ENCODE peak calls at places on chromosomes 5 and 9, in ten cellular contexts. One of them, this sample, is unnamed.
A peak's percentile ranks its signal among the peaks of the same experiment; 100 is the strongest.

GRCh38 chr9:122125158-122125890 is 32.2 kb upstream of the TTLL11 start:
- DNase-seq in body of pancreas: peak; percentile 80
- DNase-seq in lower lobe of right lung: peak; percentile 81
- DNase-seq in AG09309: peak; percentile 20
- DNase-seq in endothelial cell: peak; percentile 93
- DNase-seq in transverse colon: peak; percentile 81
- DNase-seq in GM12865: peak; percentile 75
- DNase-seq in left ventricle myocardium inferior: peak; percentile 80
- DNase-seq in OCI-LY7: peak; percentile 74
- DNase-seq in AG09319: peak; percentile 44
- DNase-seq in this sample: peak; percentile 50

GRCh38 chr5:148186248-148187003 is 16.4 kb upstream of the SPINK6 start:
- DNase-seq in lower lobe of right lung: no peak
- DNase-seq in endothelial cell: no peak
- DNase-seq in AG09319: no peak
- DNase-seq in left ventricle myocardium inferior: no peak
- DNase-seq in GM12865: peak; percentile 14
- DNase-seq in OCI-LY7: no peak
- DNase-seq in body of pancreas: no peak
- DNase-seq in AG09309: peak; percentile 81
- DNase-seq in transverse colon: no peak
- DNase-seq in this sample: peak; percentile 83

GRCh38 chr5:60355181-60355580 is 344.8 kb downstream of the DEPDC1B start:
- DNase-seq in left ventricle myocardium inferior: no peak
- DNase-seq in endothelial cell: no peak
- DNase-seq in OCI-LY7: no peak
- DNase-seq in body of pancreas: no peak
- DNase-seq in AG09319: no peak
- DNase-seq in AG09309: no peak
- DNase-seq in transverse colon: no peak
- DNase-seq in lower lobe of right lung: no peak
- DNase-seq in GM12865: no peak
- DNase-seq in this sample: no peak

GRCh38 chr5:16179511-16179935 is at the start of gene MARCHF11:
- DNase-seq in endothelial cell: peak; percentile 36
- DNase-seq in left ventricle myocardium inferior: no peak
- DNase-seq in lower lobe of right lung: no peak
- DNase-seq in GM12865: no peak
- DNase-seq in transverse colon: no peak
- DNase-seq in AG09319: no peak
- DNase-seq in AG09309: no peak
- DNase-seq in body of pancreas: no peak
- DNase-seq in OCI-LY7: no peak
- DNase-seq in this sample: no peak

GRCh38 chr5:15105799-15106393 is 234.3 kb upstream of the ANKH start:
- DNase-seq in left ventricle myocardium inferior: no peak
- DNase-seq in transverse colon: peak; percentile 37
- DNase-seq in lower lobe of right lung: no peak
- DNase-seq in OCI-LY7: peak; percentile 54
- DNase-seq in GM12865: peak; percentile 56
- DNase-seq in endothelial cell: peak; percentile 56
- DNase-seq in body of pancreas: peak; percentile 24
- DNase-seq in AG09319: peak; percentile 16
- DNase-seq in AG09309: peak; percentile 21
- DNase-seq in this sample: peak; percentile 33

GRCh38 chr5:142680605-142681259 is 5.2 kb downstream of the FGF1 start:
- DNase-seq in lower lobe of right lung: no peak
- DNase-seq in body of pancreas: peak; percentile 87
- DNase-seq in OCI-LY7: no peak
- DNase-seq in left ventricle myocardium inferior: no peak
- DNase-seq in endothelial cell: no peak
- DNase-seq in transverse colon: peak; percentile 59
- DNase-seq in GM12865: no peak
- DNase-seq in AG09319: no peak
- DNase-seq in AG09309: no peak
- DNase-seq in this sample: no peak

GRCh38 chr9:25602366-25603044 is 75.7 kb downstream of the TUSC1 start:
- DNase-seq in GM12865: no peak
- DNase-seq in AG09319: no peak
- DNase-seq in lower lobe of right lung: no peak
- DNase-seq in endothelial cell: no peak
- DNase-seq in AG09309: no peak
- DNase-seq in left ventricle myocardium inferior: no peak
- DNase-seq in OCI-LY7: no peak
- DNase-seq in body of pancreas: no peak
- DNase-seq in transverse colon: no peak
- DNase-seq in this sample: no peak

GRCh38 chr5:140978260-140978659 is 12.0 kb downstream of the PCDHAC2 start:
- DNase-seq in transverse colon: no peak
- DNase-seq in left ventricle myocardium inferior: no peak
- DNase-seq in lower lobe of right lung: peak; percentile 46
- DNase-seq in endothelial cell: no peak
- DNase-seq in OCI-LY7: no peak
- DNase-seq in AG09309: no peak
- DNase-seq in AG09319: no peak
- DNase-seq in GM12865: no peak
- DNase-seq in body of pancreas: no peak
- DNase-seq in this sample: no peak

GRCh38 chr5:53568868-53569267 is 8.4 kb downstream of the NDUFS4 start:
- DNase-seq in endothelial cell: no peak
- DNase-seq in GM12865: no peak
- DNase-seq in AG09309: peak; percentile 17
- DNase-seq in AG09319: no peak
- DNase-seq in transverse colon: no peak
- DNase-seq in OCI-LY7: no peak
- DNase-seq in left ventricle myocardium inferior: no peak
- DNase-seq in lower lobe of right lung: no peak
- DNase-seq in body of pancreas: no peak
- DNase-seq in this sample: no peak

GRCh38 chr9:127950513-127951210 is 13.0 kb upstream of the DPM2 start:
- DNase-seq in transverse colon: no peak
- DNase-seq in left ventricle myocardium inferior: peak; percentile 65
- DNase-seq in endothelial cell: no peak
- DNase-seq in GM12865: no peak
- DNase-seq in OCI-LY7: no peak
- DNase-seq in AG09319: no peak
- DNase-seq in body of pancreas: peak; percentile 86
- DNase-seq in lower lobe of right lung: no peak
- DNase-seq in AG09309: no peak
- DNase-seq in this sample: no peak

GRCh38 chr5:151148583-151148982 is 9.0 kb downstream of the ANXA6 start:
- DNase-seq in left ventricle myocardium inferior: no peak
- DNase-seq in OCI-LY7: no peak
- DNase-seq in GM12865: no peak
- DNase-seq in body of pancreas: no peak
- DNase-seq in AG09309: no peak
- DNase-seq in transverse colon: no peak
- DNase-seq in AG09319: no peak
- DNase-seq in endothelial cell: no peak
- DNase-seq in lower lobe of right lung: no peak
- DNase-seq in this sample: no peak

GRCh38 chr5:94911285-94911684 is 292.8 kb downstream of the SLF1 start:
- DNase-seq in AG09319: no peak
- DNase-seq in transverse colon: no peak
- DNase-seq in GM12865: peak; percentile 14
- DNase-seq in body of pancreas: no peak
- DNase-seq in left ventricle myocardium inferior: no peak
- DNase-seq in AG09309: no peak
- DNase-seq in OCI-LY7: no peak
- DNase-seq in endothelial cell: no peak
- DNase-seq in lower lobe of right lung: no peak
- DNase-seq in this sample: no peak

GRCh38 chr5:38601843-38602424 is 45.5 kb upstream of the LIFR start:
- DNase-seq in AG09309: no peak
- DNase-seq in AG09319: no peak
- DNase-seq in body of pancreas: no peak
- DNase-seq in GM12865: no peak
- DNase-seq in left ventricle myocardium inferior: no peak
- DNase-seq in transverse colon: no peak
- DNase-seq in endothelial cell: no peak
- DNase-seq in lower lobe of right lung: no peak
- DNase-seq in OCI-LY7: no peak
- DNase-seq in this sample: no peak

GRCh38 chr5:55036477-55036876 is 12.4 kb downstream of the GZMK start:
- DNase-seq in OCI-LY7: no peak
- DNase-seq in endothelial cell: no peak
- DNase-seq in AG09309: peak; percentile 8
- DNase-seq in transverse colon: no peak
- DNase-seq in AG09319: no peak
- DNase-seq in GM12865: no peak
- DNase-seq in lower lobe of right lung: no peak
- DNase-seq in left ventricle myocardium inferior: no peak
- DNase-seq in body of pancreas: no peak
- DNase-seq in this sample: peak; percentile 48

GRCh38 chr5:74316064-74316586 is 324.4 kb downstream of the ENC1 start:
- DNase-seq in endothelial cell: no peak
- DNase-seq in GM12865: peak; percentile 61
- DNase-seq in body of pancreas: peak; percentile 44
- DNase-seq in transverse colon: no peak
- DNase-seq in left ventricle myocardium inferior: no peak
- DNase-seq in OCI-LY7: no peak
- DNase-seq in AG09319: peak; percentile 64
- DNase-seq in lower lobe of right lung: no peak
- DNase-seq in AG09309: peak; percentile 89
- DNase-seq in this sample: peak; percentile 74

GRCh38 chr5:155416765-155417164 is 403.2 kb downstream of the KIF4B start:
- DNase-seq in AG09309: no peak
- DNase-seq in transverse colon: no peak
- DNase-seq in endothelial cell: no peak
- DNase-seq in left ventricle myocardium inferior: no peak
- DNase-seq in body of pancreas: no peak
- DNase-seq in GM12865: no peak
- DNase-seq in OCI-LY7: no peak
- DNase-seq in lower lobe of right lung: no peak
- DNase-seq in AG09319: no peak
- DNase-seq in this sample: no peak

GRCh38 chr9:2324742-2325141 is 296.8 kb upstream of the VLDLR start:
- DNase-seq in endothelial cell: no peak
- DNase-seq in OCI-LY7: no peak
- DNase-seq in GM12865: no peak
- DNase-seq in AG09309: no peak
- DNase-seq in transverse colon: no peak
- DNase-seq in left ventricle myocardium inferior: no peak
- DNase-seq in body of pancreas: no peak
- DNase-seq in lower lobe of right lung: no peak
- DNase-seq in AG09319: no peak
- DNase-seq in this sample: no peak

GRCh38 chr5:164119806-164120440 is 614.5 kb downstream of the MAT2B start:
- DNase-seq in endothelial cell: no peak
- DNase-seq in GM12865: peak; percentile 53
- DNase-seq in OCI-LY7: no peak
- DNase-seq in body of pancreas: no peak
- DNase-seq in transverse colon: no peak
- DNase-seq in lower lobe of right lung: no peak
- DNase-seq in left ventricle myocardium inferior: no peak
- DNase-seq in AG09319: no peak
- DNase-seq in AG09309: no peak
- DNase-seq in this sample: no peak

GRCh38 chr9:77827104-77827784 is 179.1 kb upstream of the GNA14 start:
- DNase-seq in body of pancreas: no peak
- DNase-seq in left ventricle myocardium inferior: no peak
- DNase-seq in lower lobe of right lung: no peak
- DNase-seq in AG09319: no peak
- DNase-seq in OCI-LY7: no peak
- DNase-seq in GM12865: peak; percentile 70
- DNase-seq in endothelial cell: no peak
- DNase-seq in AG09309: no peak
- DNase-seq in transverse colon: no peak
- DNase-seq in this sample: no peak

GRCh38 chr5:128494516-128494915 is 43.5 kb downstream of the FBN2 start:
- DNase-seq in lower lobe of right lung: no peak
- DNase-seq in OCI-LY7: no peak
- DNase-seq in left ventricle myocardium inferior: no peak
- DNase-seq in AG09319: no peak
- DNase-seq in GM12865: peak; percentile 19
- DNase-seq in AG09309: no peak
- DNase-seq in transverse colon: no peak
- DNase-seq in endothelial cell: peak; percentile 15
- DNase-seq in body of pancreas: no peak
- DNase-seq in this sample: no peak
- TF ChIP-seq CTCF in lower lobe of right lung: no peak
- TF ChIP-seq CTCF in OCI-LY7: peak; percentile 37
- TF ChIP-seq CTCF in left ventricle myocardium inferior: no peak
- TF ChIP-seq CTCF in AG09319: no peak
- TF ChIP-seq CTCF in GM12865: peak; percentile 9
- TF ChIP-seq CTCF in AG09309: peak; percentile 13
- TF ChIP-seq CTCF in transverse colon: no peak
- TF ChIP-seq CTCF in endothelial cell: peak; percentile 18
- TF ChIP-seq CTCF in body of pancreas: no peak
- TF ChIP-seq CTCF in this sample: peak; percentile 25

GRCh38 chr5:133773247-133774202 is 161.2 kb upstream of the FSTL4 start:
- DNase-seq in AG09319: no peak
- DNase-seq in OCI-LY7: no peak
- DNase-seq in endothelial cell: no peak
- DNase-seq in GM12865: no peak
- DNase-seq in body of pancreas: no peak
- DNase-seq in left ventricle myocardium inferior: no peak
- DNase-seq in transverse colon: no peak
- DNase-seq in AG09309: no peak
- DNase-seq in lower lobe of right lung: no peak
- DNase-seq in this sample: no peak
- TF ChIP-seq CTCF in AG09319: no peak
- TF ChIP-seq CTCF in OCI-LY7: peak; percentile 9
- TF ChIP-seq CTCF in endothelial cell: no peak
- TF ChIP-seq CTCF in GM12865: peak; percentile 11
- TF ChIP-seq CTCF in body of pancreas: no peak
- TF ChIP-seq CTCF in left ventricle myocardium inferior: peak; percentile 31
- TF ChIP-seq CTCF in transverse colon: no peak
- TF ChIP-seq CTCF in AG09309: no peak
- TF ChIP-seq CTCF in lower lobe of right lung: no peak
- TF ChIP-seq CTCF in this sample: no peak

GRCh38 chr9:91740713-91741112 is 209.3 kb downstream of the ROR2 start:
- DNase-seq in lower lobe of right lung: no peak
- DNase-seq in GM12865: no peak
- DNase-seq in left ventricle myocardium inferior: peak; percentile 36
- DNase-seq in OCI-LY7: no peak
- DNase-seq in endothelial cell: no peak
- DNase-seq in AG09319: no peak
- DNase-seq in transverse colon: peak; percentile 58
- DNase-seq in body of pancreas: no peak
- DNase-seq in AG09309: no peak
- DNase-seq in this sample: peak; percentile 8
- TF ChIP-seq CTCF in lower lobe of right lung: no peak
- TF ChIP-seq CTCF in GM12865: no peak
- TF ChIP-seq CTCF in left ventricle myocardium inferior: peak; percentile 11
- TF ChIP-seq CTCF in OCI-LY7: no peak
- TF ChIP-seq CTCF in endothelial cell: no peak
- TF ChIP-seq CTCF in AG09319: peak; percentile 56
- TF ChIP-seq CTCF in transverse colon: peak; percentile 21
- TF ChIP-seq CTCF in body of pancreas: no peak
- TF ChIP-seq CTCF in AG09309: peak; percentile 37
- TF ChIP-seq CTCF in this sample: peak; percentile 36

GRCh38 chr9:107435415-107435814 is 54.2 kb downstream of the KLF4 start:
- DNase-seq in left ventricle myocardium inferior: no peak
- DNase-seq in OCI-LY7: no peak
- DNase-seq in endothelial cell: no peak
- DNase-seq in AG09309: no peak
- DNase-seq in AG09319: no peak
- DNase-seq in transverse colon: no peak
- DNase-seq in lower lobe of right lung: no peak
- DNase-seq in body of pancreas: no peak
- DNase-seq in GM12865: no peak
- DNase-seq in this sample: no peak
- TF ChIP-seq CTCF in left ventricle myocardium inferior: no peak
- TF ChIP-seq CTCF in OCI-LY7: no peak
- TF ChIP-seq CTCF in endothelial cell: no peak
- TF ChIP-seq CTCF in AG09309: no peak
- TF ChIP-seq CTCF in AG09319: no peak
- TF ChIP-seq CTCF in transverse colon: no peak
- TF ChIP-seq CTCF in lower lobe of right lung: no peak
- TF ChIP-seq CTCF in body of pancreas: no peak
- TF ChIP-seq CTCF in GM12865: no peak
- TF ChIP-seq CTCF in this sample: no peak

GRCh38 chr9:92686954-92687353 is 17.0 kb upstream of the IPPK start:
- DNase-seq in AG09309: no peak
- DNase-seq in GM12865: no peak
- DNase-seq in body of pancreas: no peak
- DNase-seq in OCI-LY7: peak; percentile 35
- DNase-seq in left ventricle myocardium inferior: no peak
- DNase-seq in transverse colon: no peak
- DNase-seq in endothelial cell: no peak
- DNase-seq in AG09319: no peak
- DNase-seq in lower lobe of right lung: no peak
- DNase-seq in this sample: no peak
- TF ChIP-seq CTCF in AG09309: peak; percentile 20
- TF ChIP-seq CTCF in GM12865: no peak
- TF ChIP-seq CTCF in body of pancreas: no peak
- TF ChIP-seq CTCF in OCI-LY7: peak; percentile 52
- TF ChIP-seq CTCF in left ventricle myocardium inferior: no peak
- TF ChIP-seq CTCF in transverse colon: no peak
- TF ChIP-seq CTCF in endothelial cell: peak; percentile 32
- TF ChIP-seq CTCF in AG09319: no peak
- TF ChIP-seq CTCF in lower lobe of right lung: no peak
- TF ChIP-seq CTCF in this sample: peak; percentile 27